ENCODE peak calls at places on chromosomes 2 and 18, in five cellular contexts. P is effector CD4-positive, alpha-beta T cell; Y is NCI-H1092 treated with DMSO at 0.1 percent for 48 hours; Z is NCI-H2029 treated with DMSO at 0.1 percent for 48 hours; W is T-helper 2 cell. O is an unnamed sample.

GRCh38 chr2:205752924-205753323 is 70.6 kb downstream of the NRP2 start:
- DNase-seq in P (no peak), Y (no peak), Z (no peak), W (no peak), O (no peak)

GRCh38 chr2:148887349-148888002 is 12.4 kb downstream of the KIF5C start:
- DNase-seq in P (no peak), Y (peak; percentile 67), Z (peak; percentile 55), W (peak; percentile 32), O (no peak)

GRCh38 chr2:17911491-17912260 is 33.2 kb downstream of the KCNS3 start:
- DNase-seq in P (no peak), Y (no peak), Z (no peak), W (no peak), O (no peak)

GRCh38 chr18:433297-433696 is 67.2 kb downstream of the COLEC12 start:
- DNase-seq in P (no peak), Y (no peak), Z (no peak), W (no peak), O (no peak)

GRCh38 chr2:175025233-175025632 is 20.1 kb upstream of the CHN1 start:
- DNase-seq in P (no peak), Y (no peak), Z (no peak), W (no peak), O (no peak)

GRCh38 chr2:202432776-202433175 is 56.6 kb downstream of the BMPR2 start:
- DNase-seq in P (no peak), Y (no peak), Z (no peak), W (no peak), O (no peak)

GRCh38 chr2:610465-610864 is 66.7 kb downstream of the TMEM18 start:
- DNase-seq in P (no peak), Y (no peak), Z (no peak), W (no peak), O (no peak)

GRCh38 chr2:237258146-237258545 is 155.8 kb downstream of the COL6A3 start:
- DNase-seq in P (no peak), Y (no peak), Z (no peak), W (no peak), O (no peak)

GRCh38 chr2:19722486-19723420 is 179.0 kb downstream of the TTC32 start:
- DNase-seq in P (no peak), Y (no peak), Z (no peak), W (no peak), O (no peak)

GRCh38 chr2:48112911-48113687 is 206.8 kb upstream of the FBXO11 start:
- DNase-seq in P (no peak), Y (no peak), Z (no peak), W (no peak), O (no peak)

GRCh38 chr2:174771631-174772491 is 7.6 kb upstream of the CHRNA1 start:
- DNase-seq in P (no peak), Y (peak; percentile 63), Z (no peak), W (peak; percentile 40), O (no peak)

GRCh38 chr2:138177693-138178092 is 213.4 kb downstream of the HNMT start:
- DNase-seq in P (no peak), Y (no peak), Z (no peak), W (no peak), O (no peak)

GRCh38 chr2:208464205-208464604 is 57.6 kb downstream of the PTH2R start:
- DNase-seq in P (no peak), Y (no peak), Z (no peak), W (no peak), O (no peak)

GRCh38 chr2:131567891-131568290 is 40.2 kb downstream of the CCDC74A start:
- DNase-seq in P (no peak), Y (no peak), Z (no peak), W (no peak), O (no peak)

GRCh38 chr2:217356795-217357194 is 496.9 kb upstream of the TNP1 start:
- DNase-seq in P (no peak), Y (no peak), Z (no peak), W (no peak), O (no peak)

O was measured in effector memory CD8-positive, alpha-beta T cell.